ENCODE peak calls at places on chromosomes 11 and 22, in five cellular contexts. G is mucosa of descending colon, F is prostate gland, R is Peyer's patch, C is esophagus squamous epithelium. K is an unnamed sample.
A peak's percentile ranks its signal among the peaks of the same experiment; 100 is the strongest.

GRCh38 chr11:65714433-65714832 is 2.4 kb downstream of the KAT5 start:
- DNase-seq in C (no peak), R (no peak), G (no peak), F (no peak), K (no peak)

GRCh38 chr11:33006010-33006409 is 9.7 kb upstream of the DEPDC7 start:
- DNase-seq in R (no peak), F (no peak), G (no peak), C (no peak), K (no peak)

GRCh38 chr11:123429851-123430735 is at the start of gene GRAMD1B:
- DNase-seq in G (peak; percentile 71), C (no peak), R (peak; percentile 35), F (no peak), K (peak; percentile 91)

GRCh38 chr11:111977141-111978027 is 40.2 kb downstream of the DIXDC1 start:
- DNase-seq in C (no peak), F (peak; percentile 69), R (no peak), G (peak; percentile 77), K (peak; percentile 82)

GRCh38 chr11:17563248-17563647 is 16.2 kb downstream of the OTOG start:
- DNase-seq in F (no peak), G (no peak), C (no peak), R (peak; percentile 10), K (no peak)

GRCh38 chr22:48576333-48577013 is 1251.2 kb downstream of the BRD1 start:
- DNase-seq in F (peak; percentile 27), C (no peak), R (no peak), G (no peak), K (no peak)

GRCh38 chr11:12625438-12626071 is 48.7 kb upstream of the TEAD1 start:
- DNase-seq in R (no peak), F (no peak), C (no peak), G (no peak), K (no peak)

GRCh38 chr22:43081968-43082367 is 7.2 kb downstream of the TTLL1 start:
- DNase-seq in F (no peak), C (no peak), G (no peak), R (no peak), K (no peak)

GRCh38 chr22:25700996-25701815 is 40.8 kb upstream of the MYO18B start:
- DNase-seq in R (no peak), C (no peak), F (no peak), G (no peak), K (no peak)

GRCh38 chr11:121446752-121447156 is 5.4 kb upstream of the SORL1 start:
- DNase-seq in C (no peak), G (no peak), F (no peak), R (no peak), K (no peak)

GRCh38 chr11:121444508-121444907 is 7.6 kb upstream of the SORL1 start:
- DNase-seq in G (no peak), R (no peak), C (no peak), F (no peak), K (no peak)

GRCh38 chr11:121448431-121448941 is 3.6 kb upstream of the SORL1 start:
- DNase-seq in R (no peak), C (no peak), F (no peak), G (no peak), K (no peak)

GRCh38 chr11:121443688-121444275 is 8.3 kb upstream of the SORL1 start:
- DNase-seq in R (no peak), C (no peak), G (no peak), F (no peak), K (no peak)

GRCh38 chr11:121445071-121445768 is 6.9 kb upstream of the SORL1 start:
- DNase-seq in F (no peak), R (no peak), G (peak; percentile 51), C (no peak), K (no peak)
- H3K4me1 ChIP-seq in F (no peaks in the 10 kb centered on the region), R (peaks cover 4% of the 10 kb centered on the region), G (peaks cover 19% of the 10 kb centered on the region), C (peaks cover 100% of the 10 kb centered on the region), K (peaks cover 12% of the 10 kb centered on the region)

GRCh38 chr22:19106886-19107729 is 15.1 kb downstream of the DGCR2 start:
- DNase-seq in C (no peak), F (no peak), R (no peak), G (no peak), K (no peak)

GRCh38 chr22:19108807-19109197 is 13.4 kb downstream of the DGCR2 start:
- DNase-seq in R (no peak), G (no peak), F (no peak), C (no peak), K (no peak)

GRCh38 chr22:19109198-19110063 is 12.8 kb downstream of the DGCR2 start:
- DNase-seq in F (peak; percentile 72), R (peak; percentile 73), G (no peak), C (no peak), K (no peak)

GRCh38 chr22:19105867-19106802 is 16.1 kb downstream of the DGCR2 start:
- DNase-seq in C (no peak), F (no peak), G (no peak), R (peak; percentile 28), K (no peak)

DNA sequence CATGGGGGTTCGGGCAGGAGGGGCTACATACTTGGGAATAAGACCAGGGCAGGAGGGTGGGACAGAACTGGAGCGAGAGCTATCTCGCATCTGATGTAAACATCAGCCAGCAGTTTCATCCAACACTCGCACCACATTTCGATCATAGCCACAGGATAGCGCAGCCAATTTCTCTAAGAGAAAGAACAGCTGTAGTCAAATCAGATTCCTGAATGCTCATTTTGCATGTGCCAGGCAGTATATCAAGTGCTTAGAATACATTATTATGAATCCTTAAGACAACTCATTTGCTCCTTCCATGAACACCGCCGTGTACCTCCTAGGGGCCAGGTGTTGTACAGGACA is 14.5 kb downstream of the DGCR2 start:
- DNase-seq in G (no peak), C (no peak), F (no peak), R (no peak), K (no peak)
- H3K4me1 ChIP-seq in G (peaks cover 23% of the 10 kb centered on the region), C (peaks cover 89% of the 10 kb centered on the region), F (peaks cover 11% of the 10 kb centered on the region), R (no peaks in the 10 kb centered on the region), K (peaks cover 18% of the 10 kb centered on the region)

GRCh38 chr11:35621620-35622019 is 3.4 kb downstream of the FJX1 start:
- DNase-seq in C (no peak), R (no peak), G (no peak), F (no peak), K (no peak)
- H3K4me1 ChIP-seq in C (peaks cover 67% of the 10 kb centered on the region), R (peaks cover 23% of the 10 kb centered on the region), G (peaks cover 13% of the 10 kb centered on the region), F (peaks cover 21% of the 10 kb centered on the region), K (peaks cover 37% of the 10 kb centered on the region)

GRCh38 chr22:30946354-30946753 is 22.2 kb downstream of the MORC2 start:
- DNase-seq in G (no peak), F (no peak), C (no peak), R (no peak), K (no peak)

GRCh38 chr22:30947821-30948454 is 20.6 kb downstream of the MORC2 start:
- DNase-seq in R (no peak), G (no peak), C (no peak), F (no peak), K (no peak)

GRCh38 chr22:30949934-30950660 is 18.5 kb downstream of the MORC2 start:
- DNase-seq in F (no peak), C (no peak), G (no peak), R (no peak), K (no peak)

GRCh38 chr22:30947163-30947820 is 21.3 kb downstream of the MORC2 start:
- DNase-seq in F (peak; percentile 65), G (peak; percentile 48), C (no peak), R (no peak), K (no peak)

DNA sequence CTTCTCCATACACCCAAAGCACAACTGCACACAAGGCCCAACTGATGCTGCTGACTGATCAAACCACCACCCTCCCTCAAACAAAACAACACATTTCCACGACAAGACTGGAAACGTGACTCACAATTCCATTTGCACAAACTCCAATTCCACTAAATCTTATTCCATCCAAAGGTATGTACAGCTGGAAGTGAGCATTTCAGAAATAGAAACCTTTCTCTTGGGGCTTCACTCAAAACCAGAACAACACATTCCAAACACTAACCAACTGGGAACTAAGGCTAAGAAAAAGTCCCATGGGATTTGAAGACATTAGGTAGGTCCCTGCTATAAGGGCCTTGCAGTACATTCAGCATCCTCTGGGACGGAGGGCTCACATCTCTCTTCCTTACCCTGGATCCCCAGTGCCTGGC is 19.6 kb downstream of the MORC2 start:
- DNase-seq in R (no peak), G (no peak), F (no peak), C (no peak), K (no peak)
- H3K4me1 ChIP-seq in R (no peaks in the 10 kb centered on the region), G (no peaks in the 10 kb centered on the region), F (no peaks in the 10 kb centered on the region), C (peaks cover 73% of the 10 kb centered on the region), K (peaks cover 18% of the 10 kb centered on the region)

K was measured in spleen.